ENCODE peak calls at places on chromosomes 6 and 20, in five cellular contexts. One of them, this sample, is unnamed.

GRCh38 chr6:103791458-103791857 is 1068.3 kb downstream of the HACE1 start:
- DNase-seq in mucosa of descending colon: no peak
- DNase-seq in body of pancreas: no peak
- DNase-seq in fibroblast of lung: no peak
- DNase-seq in hepatocyte: no peak
- DNase-seq in this sample: no peak

GRCh38 chr6:19325335-19325789 is 511.8 kb upstream of the ID4 start:
- DNase-seq in mucosa of descending colon: no peak
- DNase-seq in body of pancreas: no peak
- DNase-seq in fibroblast of lung: no peak
- DNase-seq in hepatocyte: peak; percentile 17
- DNase-seq in this sample: no peak

GRCh38 chr6:161444464-161444863 is 170.6 kb upstream of the AGPAT4 start:
- DNase-seq in mucosa of descending colon: peak; percentile 9
- DNase-seq in body of pancreas: peak; percentile 86
- DNase-seq in fibroblast of lung: peak; percentile 66
- DNase-seq in hepatocyte: no peak
- DNase-seq in this sample: no peak

GRCh38 chr6:148898360-148899005 is 151.7 kb downstream of the UST start:
- DNase-seq in mucosa of descending colon: no peak
- DNase-seq in body of pancreas: no peak
- DNase-seq in fibroblast of lung: peak; percentile 39
- DNase-seq in hepatocyte: no peak
- DNase-seq in this sample: no peak

GRCh38 chr6:29947292-29947980 is 5.1 kb downstream of the HLA-A start:
- DNase-seq in mucosa of descending colon: no peak
- DNase-seq in body of pancreas: no peak
- DNase-seq in fibroblast of lung: no peak
- DNase-seq in hepatocyte: no peak
- DNase-seq in this sample: no peak

GRCh38 chr20:43961541-43962471 is 47.2 kb downstream of the TOX2 start:
- DNase-seq in mucosa of descending colon: no peak
- DNase-seq in body of pancreas: no peak
- DNase-seq in fibroblast of lung: no peak
- DNase-seq in hepatocyte: no peak
- DNase-seq in this sample: no peak

GRCh38 chr6:13261464-13261994 is 66.8 kb downstream of the TBC1D7 start:
- DNase-seq in mucosa of descending colon: no peak
- DNase-seq in body of pancreas: no peak
- DNase-seq in fibroblast of lung: no peak
- DNase-seq in hepatocyte: no peak
- DNase-seq in this sample: no peak

GRCh38 chr6:44059359-44060342 is 67.6 kb downstream of the MRPL14 start:
- DNase-seq in mucosa of descending colon: no peak
- DNase-seq in body of pancreas: no peak
- DNase-seq in fibroblast of lung: peak; percentile 88
- DNase-seq in hepatocyte: no peak
- DNase-seq in this sample: no peak

GRCh38 chr6:158648682-158649131 is 1.1 kb upstream of the SYTL3 start:
- DNase-seq in mucosa of descending colon: no peak
- DNase-seq in body of pancreas: no peak
- DNase-seq in fibroblast of lung: peak; percentile 93
- DNase-seq in hepatocyte: peak; percentile 53
- DNase-seq in this sample: peak; percentile 76

GRCh38 chr6:119174085-119174445 is 95.6 kb upstream of the FAM184A start:
- DNase-seq in mucosa of descending colon: no peak
- DNase-seq in body of pancreas: no peak
- DNase-seq in fibroblast of lung: no peak
- DNase-seq in hepatocyte: no peak
- DNase-seq in this sample: no peak

DNA sequence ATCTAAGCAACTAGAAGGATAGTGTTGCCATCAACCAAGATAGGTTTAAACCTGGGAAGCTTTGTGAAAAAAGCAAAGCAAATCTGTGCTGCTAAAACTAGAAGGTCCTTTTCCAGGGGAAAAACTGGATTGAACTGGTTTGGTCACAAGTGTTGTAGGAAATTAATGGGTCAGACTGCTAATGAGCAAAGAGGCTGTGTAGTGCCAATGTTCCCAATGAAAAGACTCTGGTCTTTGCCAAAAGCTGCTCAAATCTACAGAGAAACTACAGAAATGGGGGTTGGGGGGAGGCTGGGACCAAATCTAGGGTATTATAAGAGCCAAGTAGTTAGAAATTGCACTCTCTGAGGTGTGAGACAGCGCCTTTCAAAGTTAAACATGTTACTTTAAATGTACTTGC is 85.0 kb downstream of the PLCG1 start:
- DNase-seq in mucosa of descending colon: no peak
- DNase-seq in body of pancreas: no peak
- DNase-seq in fibroblast of lung: no peak
- DNase-seq in hepatocyte: no peak
- DNase-seq in this sample: no peak
- H3K4me3 ChIP-seq in mucosa of descending colon: no peak overlapping the region
- H3K4me3 ChIP-seq in body of pancreas: no peak overlapping the region
- H3K4me3 ChIP-seq in fibroblast of lung: no peak overlapping the region
- H3K4me3 ChIP-seq in hepatocyte: no peak overlapping the region
- H3K4me3 ChIP-seq in this sample: no peak overlapping the region

GRCh38 chr6:34986845-34987246 is 97.8 kb downstream of the ANKS1A start:
- DNase-seq in mucosa of descending colon: peak; percentile 65
- DNase-seq in body of pancreas: peak; percentile 65
- DNase-seq in fibroblast of lung: peak; percentile 88
- DNase-seq in hepatocyte: peak; percentile 93
- DNase-seq in this sample: peak; percentile 65
- TF ChIP-seq CTCF in mucosa of descending colon: peak; percentile 32
- TF ChIP-seq CTCF in body of pancreas: peak; percentile 81
- TF ChIP-seq CTCF in fibroblast of lung: peak; percentile 74
- TF ChIP-seq CTCF in hepatocyte: peak; percentile 81
- TF ChIP-seq CTCF in this sample: peak; percentile 80

DNA sequence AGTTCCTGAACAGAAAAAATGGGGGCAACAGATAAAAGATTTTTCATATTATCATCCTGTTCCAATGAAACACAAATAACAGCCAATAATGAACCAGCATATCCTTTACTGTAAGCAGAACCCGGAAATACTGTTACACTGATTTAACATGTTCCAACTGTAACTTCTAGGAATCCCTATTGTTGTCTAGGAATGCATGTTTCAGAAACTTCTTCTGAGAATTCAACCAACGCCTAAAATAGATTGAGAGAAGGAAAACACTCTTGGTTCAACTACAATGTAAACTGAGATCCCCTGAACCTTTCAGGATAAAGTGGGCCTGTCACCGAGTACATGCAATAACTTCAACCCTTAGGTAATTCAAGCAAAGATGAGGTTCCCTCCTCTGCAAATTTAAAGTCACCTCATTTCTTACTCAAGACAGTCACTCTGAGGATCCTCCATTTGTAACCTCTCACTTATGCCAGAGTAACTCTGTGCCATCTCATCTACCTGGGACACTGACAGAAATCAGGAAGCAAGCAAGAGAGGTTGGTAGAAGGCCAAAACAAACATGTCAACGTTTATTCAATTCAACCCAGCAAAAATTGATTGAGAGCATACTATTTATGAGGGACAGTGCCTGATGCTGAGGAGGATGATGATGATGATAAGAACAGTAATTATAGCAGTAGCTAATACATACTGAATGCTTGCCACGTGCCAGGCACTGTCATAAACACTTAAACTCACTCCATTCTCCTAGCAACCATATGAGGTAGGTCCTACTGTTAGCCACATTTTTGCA is 14.1 kb downstream of the UBE3D start:
- DNase-seq in mucosa of descending colon: no peak
- DNase-seq in body of pancreas: no peak
- DNase-seq in fibroblast of lung: no peak
- DNase-seq in hepatocyte: no peak
- DNase-seq in this sample: no peak
- H3K36me3 ChIP-seq in mucosa of descending colon: no peaks in the 10 kb centered on the region
- H3K36me3 ChIP-seq in body of pancreas: no peaks in the 10 kb centered on the region
- H3K36me3 ChIP-seq in fibroblast of lung: no peaks in the 10 kb centered on the region
- H3K36me3 ChIP-seq in hepatocyte: no peaks in the 10 kb centered on the region
- H3K36me3 ChIP-seq in this sample: no peaks in the 10 kb centered on the region

GRCh38 chr6:6909111-6909510 is 198.7 kb upstream of the RREB1 start:
- DNase-seq in mucosa of descending colon: no peak
- DNase-seq in body of pancreas: no peak
- DNase-seq in fibroblast of lung: no peak
- DNase-seq in hepatocyte: no peak
- DNase-seq in this sample: no peak
- H3K4me3 ChIP-seq in mucosa of descending colon: no peak overlapping the region
- H3K4me3 ChIP-seq in body of pancreas: no peak overlapping the region
- H3K4me3 ChIP-seq in fibroblast of lung: no peak overlapping the region
- H3K4me3 ChIP-seq in hepatocyte: no peak overlapping the region
- H3K4me3 ChIP-seq in this sample: no peak overlapping the region

This sample was measured in brain microvascular endothelial cell.